ENCODE peak calls at places on chromosome 10, in five cellular contexts. One of them, this sample, is unnamed.

GRCh38 chr10:55310143-55310542 is 509.1 kb upstream of the PCDH15 start:
- DNase-seq in foreskin fibroblast: no peak
- DNase-seq in tibial artery: no peak
- DNase-seq in astrocyte of the cerebellum: no peak
- DNase-seq in bronchial epithelial cell: no peak
- DNase-seq in this sample: no peak

GRCh38 chr10:80382989-80383388 is 25.4 kb upstream of the PRXL2A start:
- DNase-seq in tibial artery: no peak
- DNase-seq in bronchial epithelial cell: peak
- DNase-seq in foreskin fibroblast: peak
- DNase-seq in astrocyte of the cerebellum: no peak
- DNase-seq in this sample: peak

GRCh38 chr10:121374121-121374520 is 224.1 kb downstream of the FGFR2 start:
- DNase-seq in foreskin fibroblast: no peak
- DNase-seq in astrocyte of the cerebellum: no peak
- DNase-seq in tibial artery: no peak
- DNase-seq in bronchial epithelial cell: no peak
- DNase-seq in this sample: no peak

GRCh38 chr10:78900715-78901430 is 167.9 kb upstream of the ZMIZ1 start:
- DNase-seq in tibial artery: peak
- DNase-seq in bronchial epithelial cell: no peak
- DNase-seq in foreskin fibroblast: no peak
- DNase-seq in astrocyte of the cerebellum: no peak
- DNase-seq in this sample: no peak

GRCh38 chr10:85060944-85061343 is 732.6 kb downstream of the CCSER2 start:
- DNase-seq in bronchial epithelial cell: no peak
- DNase-seq in foreskin fibroblast: no peak
- DNase-seq in tibial artery: no peak
- DNase-seq in astrocyte of the cerebellum: no peak
- DNase-seq in this sample: no peak

GRCh38 chr10:61486738-61487396 is 33.7 kb upstream of the TMEM26 start:
- DNase-seq in tibial artery: no peak
- DNase-seq in astrocyte of the cerebellum: no peak
- DNase-seq in foreskin fibroblast: peak
- DNase-seq in bronchial epithelial cell: peak
- DNase-seq in this sample: peak

GRCh38 chr10:31143331-31143935 is 111.8 kb upstream of the ZNF438 start:
- DNase-seq in astrocyte of the cerebellum: no peak
- DNase-seq in tibial artery: no peak
- DNase-seq in bronchial epithelial cell: no peak
- DNase-seq in foreskin fibroblast: peak
- DNase-seq in this sample: no peak

GRCh38 chr10:604716-605631 is 84.5 kb downstream of the DIP2C start:
- DNase-seq in astrocyte of the cerebellum: no peak
- DNase-seq in tibial artery: no peak
- DNase-seq in foreskin fibroblast: no peak
- DNase-seq in bronchial epithelial cell: no peak
- DNase-seq in this sample: no peak

GRCh38 chr10:31602541-31603244 is 283.7 kb downstream of the ZEB1 start:
- DNase-seq in tibial artery: peak
- DNase-seq in bronchial epithelial cell: peak
- DNase-seq in foreskin fibroblast: peak
- DNase-seq in astrocyte of the cerebellum: no peak
- DNase-seq in this sample: peak

GRCh38 chr10:75247797-75248196 is 12.0 kb upstream of the COMTD1 start:
- DNase-seq in bronchial epithelial cell: no peak
- DNase-seq in foreskin fibroblast: no peak
- DNase-seq in astrocyte of the cerebellum: no peak
- DNase-seq in tibial artery: peak
- DNase-seq in this sample: no peak

GRCh38 chr10:52542891-52543290 is 228.8 kb downstream of the DKK1 start:
- DNase-seq in foreskin fibroblast: peak
- DNase-seq in astrocyte of the cerebellum: no peak
- DNase-seq in bronchial epithelial cell: peak
- DNase-seq in tibial artery: no peak
- DNase-seq in this sample: peak

GRCh38 chr10:94205370-94205930 is 157.3 kb downstream of the NOC3L start:
- DNase-seq in astrocyte of the cerebellum: no peak
- DNase-seq in bronchial epithelial cell: no peak
- DNase-seq in tibial artery: no peak
- DNase-seq in foreskin fibroblast: peak
- DNase-seq in this sample: no peak

GRCh38 chr10:1043532-1043995 is 5.4 kb downstream of the IDI1 start:
- DNase-seq in foreskin fibroblast: no peak
- DNase-seq in tibial artery: no peak
- DNase-seq in astrocyte of the cerebellum: no peak
- DNase-seq in bronchial epithelial cell: no peak
- DNase-seq in this sample: no peak

GRCh38 chr10:68251146-68251545 is 19.2 kb upstream of the ATOH7 start:
- DNase-seq in bronchial epithelial cell: no peak
- DNase-seq in foreskin fibroblast: no peak
- DNase-seq in astrocyte of the cerebellum: no peak
- DNase-seq in tibial artery: no peak
- DNase-seq in this sample: no peak

GRCh38 chr10:329361-330099 is 194.3 kb downstream of the ZMYND11 start:
- DNase-seq in astrocyte of the cerebellum: peak
- DNase-seq in bronchial epithelial cell: peak
- DNase-seq in tibial artery: peak
- DNase-seq in foreskin fibroblast: peak
- DNase-seq in this sample: peak

GRCh38 chr10:98745645-98746044 is 298.9 kb upstream of the HPS1 start:
- DNase-seq in astrocyte of the cerebellum: no peak
- DNase-seq in foreskin fibroblast: no peak
- DNase-seq in bronchial epithelial cell: no peak
- DNase-seq in tibial artery: no peak
- DNase-seq in this sample: no peak

GRCh38 chr10:98748298-98748697 is 301.6 kb upstream of the HPS1 start:
- DNase-seq in astrocyte of the cerebellum: peak
- DNase-seq in tibial artery: no peak
- DNase-seq in foreskin fibroblast: peak
- DNase-seq in bronchial epithelial cell: peak
- DNase-seq in this sample: peak
- TF ChIP-seq CTCF in astrocyte of the cerebellum: peak
- TF ChIP-seq CTCF in tibial artery: peak
- TF ChIP-seq CTCF in foreskin fibroblast: peak
- TF ChIP-seq CTCF in bronchial epithelial cell: peak
- TF ChIP-seq CTCF in this sample: peak

GRCh38 chr10:97404044-97404443 is 2.9 kb upstream of the RRP12 start:
- DNase-seq in astrocyte of the cerebellum: no peak
- DNase-seq in bronchial epithelial cell: no peak
- DNase-seq in tibial artery: no peak
- DNase-seq in foreskin fibroblast: no peak
- DNase-seq in this sample: no peak

GRCh38 chr10:97396056-97396455 is 5.1 kb downstream of the RRP12 start:
- DNase-seq in astrocyte of the cerebellum: no peak
- DNase-seq in foreskin fibroblast: no peak
- DNase-seq in bronchial epithelial cell: no peak
- DNase-seq in tibial artery: no peak
- DNase-seq in this sample: no peak

GRCh38 chr10:97401455-97401919 is 347 bp upstream of the RRP12 start:
- DNase-seq in astrocyte of the cerebellum: no peak
- DNase-seq in bronchial epithelial cell: no peak
- DNase-seq in foreskin fibroblast: no peak
- DNase-seq in tibial artery: no peak
- DNase-seq in this sample: no peak

GRCh38 chr10:97399843-97400545 is 1.1 kb downstream of the RRP12 start:
- DNase-seq in foreskin fibroblast: peak
- DNase-seq in astrocyte of the cerebellum: no peak
- DNase-seq in tibial artery: no peak
- DNase-seq in bronchial epithelial cell: peak
- DNase-seq in this sample: peak

DNA sequence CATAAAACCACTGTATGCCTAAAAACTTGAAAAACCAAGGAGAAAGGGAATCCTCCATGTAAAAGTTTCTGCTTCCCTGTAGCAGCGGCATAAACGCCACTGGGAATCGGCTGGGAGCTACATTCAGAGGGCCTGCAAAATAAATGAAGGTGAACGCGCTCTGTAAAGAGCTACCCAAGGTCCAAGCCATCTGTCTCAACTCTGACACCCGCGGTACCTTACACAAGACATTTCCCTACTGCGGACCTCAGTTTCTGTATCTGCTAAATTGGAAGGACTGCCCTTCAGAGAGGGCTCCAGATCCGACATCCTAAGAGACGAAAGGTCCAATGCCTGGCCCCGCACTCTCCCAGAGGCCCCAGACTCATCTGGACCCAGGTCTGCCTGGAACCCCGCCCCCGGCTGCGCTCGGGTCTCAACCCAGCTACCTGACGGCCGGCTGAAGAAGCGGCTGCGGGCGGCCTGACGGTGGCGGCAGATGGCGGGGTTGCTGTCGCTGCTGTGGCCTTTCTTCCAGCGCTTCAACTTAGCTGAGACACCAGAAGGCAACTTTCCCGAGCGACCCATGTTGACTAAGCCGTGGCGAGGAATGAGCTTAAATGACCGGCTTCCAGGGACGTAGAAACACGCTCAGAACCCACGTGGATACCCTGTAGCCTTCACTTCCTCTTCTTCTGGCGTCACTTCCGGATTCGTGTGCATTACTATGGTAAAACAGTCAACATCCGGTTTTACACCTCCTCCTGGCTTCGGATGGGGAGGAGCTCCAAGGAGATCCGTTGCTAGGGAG is at the start of gene RRP12:
- DNase-seq in foreskin fibroblast: peak
- DNase-seq in astrocyte of the cerebellum: peak
- DNase-seq in tibial artery: peak
- DNase-seq in bronchial epithelial cell: peak
- DNase-seq in this sample: peak
- TF ChIP-seq CTCF in foreskin fibroblast: no peak
- TF ChIP-seq CTCF in astrocyte of the cerebellum: peak
- TF ChIP-seq CTCF in tibial artery: no peak
- TF ChIP-seq CTCF in bronchial epithelial cell: peak
- TF ChIP-seq CTCF in this sample: no peak

DNA sequence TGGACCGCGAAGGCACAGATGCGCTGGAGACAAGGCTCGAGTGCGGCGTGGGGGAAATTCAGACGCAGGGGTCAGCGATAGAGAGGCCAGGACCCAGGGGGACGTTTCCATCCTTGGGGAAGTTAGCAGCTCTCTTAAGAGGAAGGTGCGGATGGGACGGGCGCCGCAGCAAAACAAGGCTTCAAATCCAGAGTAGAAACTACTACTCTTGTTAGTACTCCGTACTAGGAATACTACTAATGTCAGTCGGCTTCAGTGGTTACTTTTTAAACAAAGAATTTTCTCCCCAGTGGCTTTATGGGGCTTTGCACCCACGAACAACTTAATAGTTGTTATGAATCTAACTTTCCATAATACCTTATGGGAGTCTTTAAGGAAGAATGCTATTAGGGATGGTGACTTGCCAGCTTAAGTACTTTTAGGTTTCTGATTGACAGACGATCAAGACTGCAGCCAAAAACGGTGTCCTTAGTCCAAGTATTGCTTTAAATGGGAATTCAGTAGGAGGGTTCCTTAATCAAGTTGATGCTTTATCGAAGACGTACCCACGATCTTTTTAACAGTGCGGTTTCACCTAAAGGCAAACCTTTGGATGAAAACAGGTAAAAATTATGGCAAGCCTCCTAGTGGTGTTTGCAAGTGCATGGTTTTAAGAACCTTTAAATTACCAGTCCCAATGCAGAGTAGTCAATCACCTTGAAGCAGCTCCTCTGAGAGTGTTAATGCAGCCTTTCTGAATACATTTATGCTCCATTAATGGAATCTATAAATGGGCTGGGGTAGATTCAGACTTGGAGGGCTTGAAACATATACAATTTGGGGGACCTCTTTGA is 868 bp upstream of the IDE start:
- DNase-seq in tibial artery: no peak
- DNase-seq in foreskin fibroblast: no peak
- DNase-seq in bronchial epithelial cell: peak
- DNase-seq in astrocyte of the cerebellum: no peak
- DNase-seq in this sample: no peak
- TF ChIP-seq CTCF in tibial artery: no peak
- TF ChIP-seq CTCF in foreskin fibroblast: no peak
- TF ChIP-seq CTCF in bronchial epithelial cell: peak
- TF ChIP-seq CTCF in astrocyte of the cerebellum: no peak
- TF ChIP-seq CTCF in this sample: peak

GRCh38 chr10:50417906-50418697 is 166.8 kb upstream of the ASAH2 start:
- DNase-seq in astrocyte of the cerebellum: peak
- DNase-seq in tibial artery: peak
- DNase-seq in bronchial epithelial cell: peak
- DNase-seq in foreskin fibroblast: peak
- DNase-seq in this sample: peak
- TF ChIP-seq CTCF in astrocyte of the cerebellum: no peak
- TF ChIP-seq CTCF in tibial artery: no peak
- TF ChIP-seq CTCF in bronchial epithelial cell: no peak
- TF ChIP-seq CTCF in foreskin fibroblast: peak
- TF ChIP-seq CTCF in this sample: no peak

This sample was measured in MCF 10A.